ENCODE peak calls at places on chromosomes 3 and 15, in seven cellular contexts. F is stimulated activated CD8-positive, alpha-beta memory T cell treated with anti-CD3 and anti-CD28 coated beads, Interleukin-4, amount 100 ng/mL, for 24 hours; X is COR-L47; B is SK-N-SH; Z is NB4; U is stimulated activated CD4-positive, alpha-beta T cell treated with anti-CD3 and anti-CD28 coated beads, Interleukin-2, amount 100 ng/mL, for 48 hours; R is substantia nigra. V is an unnamed sample.

GRCh38 chr3:154932633-154933032 is 147.5 kb upstream of the MME start:
- DNase-seq in F (no peak), X (no peak), B (no peak), Z (no peak), U (no peak), R (no peak), V (no peak)

GRCh38 chr15:56367156-56367555 is 1.9 kb downstream of the TEX9 start:
- DNase-seq in F (no peak), X (no peak), B (no peak), Z (no peak), U (no peak), R (no peak), V (no peak)

GRCh38 chr15:98525625-98526024 is 122.7 kb upstream of the IGF1R start:
- DNase-seq in F (no peak), X (no peak), B (no peak), Z (no peak), U (no peak), R (no peak), V (no peak)

GRCh38 chr3:16866447-16867025 is 18.2 kb upstream of the PLCL2 start:
- DNase-seq in F (no peak), X (no peak), B (no peak), Z (peak; percentile 68), U (no peak), R (no peak), V (no peak)

GRCh38 chr15:58228708-58229107 is 90.5 kb downstream of the AQP9 start:
- DNase-seq in F (no peak), X (no peak), B (no peak), Z (no peak), U (no peak), R (no peak), V (no peak)

GRCh38 chr3:166291510-166291909 is 454.3 kb upstream of the BCHE start:
- DNase-seq in F (no peak), X (no peak), B (no peak), Z (peak; percentile 1), U (no peak), R (no peak), V (no peak)

GRCh38 chr15:62625421-62626033 is 417.0 kb upstream of the TPM1 start:
- DNase-seq in F (no peak), X (no peak), B (peak; percentile 66), Z (no peak), U (no peak), R (no peak), V (no peak)

GRCh38 chr15:29815000-29815704 is 7.1 kb downstream of the TJP1 start:
- DNase-seq in F (no peak), X (no peak), B (no peak), Z (no peak), U (no peak), R (no peak), V (no peak)

GRCh38 chr3:58874248-58874741 is 175.5 kb downstream of the CFAP20DC start:
- DNase-seq in F (no peak), X (no peak), B (no peak), Z (no peak), U (no peak), R (no peak), V (no peak)

GRCh38 chr3:59751606-59752005 is 701.8 kb upstream of the CFAP20DC start:
- DNase-seq in F (no peak), X (no peak), B (no peak), Z (no peak), U (no peak), R (no peak), V (no peak)

GRCh38 chr3:113097821-113098516 is 107.2 kb downstream of the GTPBP8 start:
- DNase-seq in F (no peak), X (no peak), B (no peak), Z (no peak), U (no peak), R (no peak), V (no peak)

GRCh38 chr3:198061119-198062067 is 101.4 kb downstream of the LMLN start:
- DNase-seq in F (no peak), X (no peak), B (no peak), Z (no peak), U (no peak), R (no peak), V (no peak)

GRCh38 chr15:48800811-48801460 is 9.9 kb downstream of the CEP152 start:
- DNase-seq in F (no peak), X (peak; percentile 6), B (peak; percentile 20), Z (peak; percentile 24), U (no peak), R (no peak), V (no peak)

GRCh38 chr3:24135280-24135679 is 190.2 kb downstream of the NR1D2 start:
- DNase-seq in F (no peak), X (no peak), B (no peak), Z (no peak), U (no peak), R (no peak), V (no peak)

GRCh38 chr3:53833650-53834049 is 12.6 kb downstream of the CHDH start:
- DNase-seq in F (no peak), X (no peak), B (no peak), Z (no peak), U (no peak), R (no peak), V (no peak)

GRCh38 chr3:66938338-66938963 is 59.7 kb upstream of the KBTBD8 start:
- DNase-seq in F (no peak), X (peak; percentile 21), B (peak; percentile 36), Z (peak; percentile 67), U (peak; percentile 5), R (peak; percentile 1), V (no peak)

GRCh38 chr3:45034612-45035252 is 8.6 kb downstream of the CLEC3B start:
- DNase-seq in F (no peak), X (no peak), B (no peak), Z (peak; percentile 95), U (no peak), R (peak; percentile 13), V (no peak)

GRCh38 chr15:70299931-70300858 is 202.5 kb upstream of the TLE3 start:
- DNase-seq in F (peak; percentile 69), X (no peak), B (no peak), Z (no peak), U (peak; percentile 64), R (no peak), V (peak; percentile 87)

GRCh38 chr15:95698971-95699370 is 631.5 kb upstream of the NR2F2 start:
- DNase-seq in F (no peak), X (no peak), B (no peak), Z (no peak), U (no peak), R (no peak), V (no peak)

GRCh38 chr3:119601154-119601553 is 3.5 kb downstream of the PLA1A start:
- DNase-seq in F (no peak), X (no peak), B (no peak), Z (no peak), U (no peak), R (no peak), V (no peak)

GRCh38 chr15:91965501-91966180 is 112.1 kb downstream of the SLCO3A1 start:
- DNase-seq in F (no peak), X (no peak), B (no peak), Z (no peak), U (no peak), R (no peak), V (no peak)

GRCh38 chr3:10228248-10228950 is 19.9 kb upstream of the TATDN2 start:
- DNase-seq in F (no peak), X (no peak), B (no peak), Z (peak; percentile 91), U (peak; percentile 24), R (no peak), V (no peak)

GRCh38 chr3:146161725-146162047 is 702 bp upstream of the PLOD2 start:
- DNase-seq in F (no peak), X (peak; percentile 46), B (no peak), Z (no peak), U (no peak), R (no peak), V (no peak)

GRCh38 chr3:175308105-175308504 is 449.0 kb downstream of the NAALADL2 start:
- DNase-seq in F (no peak), X (no peak), B (no peak), Z (no peak), U (no peak), R (no peak), V (no peak)

GRCh38 chr3:149898771-149899170 is 71.9 kb downstream of the PFN2 start:
- DNase-seq in F (no peak), X (no peak), B (no peak), Z (no peak), U (no peak), R (no peak), V (no peak)

GRCh38 chr15:57432141-57432701 is 55.9 kb downstream of the CGNL1 start:
- DNase-seq in F (no peak), X (peak; percentile 92), B (no peak), Z (no peak), U (no peak), R (no peak), V (no peak)

GRCh38 chr3:130834476-130834875 is 59.4 kb upstream of the ATP2C1 start:
- DNase-seq in F (no peak), X (no peak), B (no peak), Z (no peak), U (no peak), R (no peak), V (no peak)

GRCh38 chr3:160747437-160747836 is 8.6 kb upstream of the PPM1L start:
- DNase-seq in F (no peak), X (no peak), B (no peak), Z (no peak), U (no peak), R (no peak), V (no peak)

GRCh38 chr15:99435138-99435695 is 130.6 kb upstream of the MEF2A start:
- DNase-seq in F (no peak), X (peak; percentile 97), B (no peak), Z (no peak), U (no peak), R (no peak), V (no peak)

GRCh38 chr15:92597548-92597947 is 58.0 kb downstream of the FAM174B start:
- DNase-seq in F (no peak), X (no peak), B (no peak), Z (no peak), U (no peak), R (no peak), V (no peak)